ENCODE peak calls at places on chromosomes 1 and 21, in nine cellular contexts. One of them, this sample, is unnamed.

GRCh38 chr1:117167402-117167801 is 43.3 kb downstream of the VTCN1 start:
- DNase-seq in ovary: no peak
- DNase-seq in tibial nerve: no peak
- DNase-seq in body of pancreas: no peak
- DNase-seq in cardiac muscle cell: no peak
- DNase-seq in CD8-positive, alpha-beta T cell: no peak
- DNase-seq in spleen: no peak
- DNase-seq in endothelial cell of umbilical vein: no peak
- DNase-seq in GM23338: no peak
- DNase-seq in this sample: no peak

GRCh38 chr1:56453016-56453721 is 126.2 kb downstream of the PLPP3 start:
- DNase-seq in GM23338: peak; percentile 82
- DNase-seq in cardiac muscle cell: peak; percentile 71
- DNase-seq in endothelial cell of umbilical vein: no peak
- DNase-seq in spleen: no peak
- DNase-seq in CD8-positive, alpha-beta T cell: no peak
- DNase-seq in ovary: no peak
- DNase-seq in tibial nerve: peak; percentile 64
- DNase-seq in body of pancreas: no peak
- DNase-seq in this sample: no peak

GRCh38 chr1:50148142-50148923 is 39.6 kb downstream of the ELAVL4 start:
- DNase-seq in body of pancreas: no peak
- DNase-seq in tibial nerve: no peak
- DNase-seq in cardiac muscle cell: no peak
- DNase-seq in ovary: no peak
- DNase-seq in CD8-positive, alpha-beta T cell: no peak
- DNase-seq in endothelial cell of umbilical vein: no peak
- DNase-seq in GM23338: no peak
- DNase-seq in spleen: no peak
- DNase-seq in this sample: no peak

GRCh38 chr21:32336711-32337110 is 38.1 kb downstream of the MRAP start:
- DNase-seq in CD8-positive, alpha-beta T cell: no peak
- DNase-seq in ovary: no peak
- DNase-seq in GM23338: no peak
- DNase-seq in body of pancreas: no peak
- DNase-seq in cardiac muscle cell: no peak
- DNase-seq in spleen: no peak
- DNase-seq in tibial nerve: no peak
- DNase-seq in endothelial cell of umbilical vein: no peak
- DNase-seq in this sample: no peak

GRCh38 chr21:25639167-25639921 is at the start of gene JAM2:
- DNase-seq in cardiac muscle cell: peak; percentile 57
- DNase-seq in CD8-positive, alpha-beta T cell: peak; percentile 37
- DNase-seq in endothelial cell of umbilical vein: no peak
- DNase-seq in body of pancreas: peak; percentile 16
- DNase-seq in tibial nerve: peak; percentile 39
- DNase-seq in spleen: peak; percentile 86
- DNase-seq in ovary: peak; percentile 64
- DNase-seq in GM23338: peak; percentile 75
- DNase-seq in this sample: peak; percentile 57

GRCh38 chr1:43348343-43348808 is 10.4 kb upstream of the CDC20 start:
- DNase-seq in tibial nerve: no peak
- DNase-seq in GM23338: no peak
- DNase-seq in ovary: no peak
- DNase-seq in body of pancreas: no peak
- DNase-seq in CD8-positive, alpha-beta T cell: no peak
- DNase-seq in endothelial cell of umbilical vein: no peak
- DNase-seq in cardiac muscle cell: no peak
- DNase-seq in spleen: no peak
- DNase-seq in this sample: no peak

GRCh38 chr1:161810780-161811179 is 44.7 kb downstream of the ATF6 start:
- DNase-seq in CD8-positive, alpha-beta T cell: no peak
- DNase-seq in body of pancreas: no peak
- DNase-seq in spleen: no peak
- DNase-seq in endothelial cell of umbilical vein: no peak
- DNase-seq in ovary: no peak
- DNase-seq in GM23338: no peak
- DNase-seq in tibial nerve: no peak
- DNase-seq in cardiac muscle cell: no peak
- DNase-seq in this sample: no peak

GRCh38 chr21:39377444-39378050 is 28.7 kb upstream of the HMGN1 start:
- DNase-seq in tibial nerve: no peak
- DNase-seq in cardiac muscle cell: no peak
- DNase-seq in GM23338: peak; percentile 31
- DNase-seq in ovary: no peak
- DNase-seq in endothelial cell of umbilical vein: peak; percentile 49
- DNase-seq in spleen: no peak
- DNase-seq in body of pancreas: no peak
- DNase-seq in CD8-positive, alpha-beta T cell: no peak
- DNase-seq in this sample: no peak

GRCh38 chr1:29579821-29580425 is 343.6 kb downstream of the PTPRU start:
- DNase-seq in tibial nerve: no peak
- DNase-seq in endothelial cell of umbilical vein: no peak
- DNase-seq in body of pancreas: no peak
- DNase-seq in spleen: no peak
- DNase-seq in cardiac muscle cell: no peak
- DNase-seq in GM23338: no peak
- DNase-seq in CD8-positive, alpha-beta T cell: no peak
- DNase-seq in ovary: no peak
- DNase-seq in this sample: no peak

GRCh38 chr1:228647523-228648444 is 87.5 kb upstream of the RHOU start:
- DNase-seq in ovary: peak; percentile 70
- DNase-seq in body of pancreas: peak; percentile 36
- DNase-seq in GM23338: peak; percentile 77
- DNase-seq in cardiac muscle cell: peak; percentile 65
- DNase-seq in endothelial cell of umbilical vein: no peak
- DNase-seq in spleen: peak; percentile 75
- DNase-seq in CD8-positive, alpha-beta T cell: peak; percentile 16
- DNase-seq in tibial nerve: peak; percentile 21
- DNase-seq in this sample: peak; percentile 54

GRCh38 chr1:34645109-34645688 is 109.6 kb upstream of the GJB5 start:
- DNase-seq in CD8-positive, alpha-beta T cell: no peak
- DNase-seq in tibial nerve: no peak
- DNase-seq in cardiac muscle cell: no peak
- DNase-seq in body of pancreas: no peak
- DNase-seq in spleen: no peak
- DNase-seq in ovary: no peak
- DNase-seq in GM23338: no peak
- DNase-seq in endothelial cell of umbilical vein: no peak
- DNase-seq in this sample: no peak

GRCh38 chr1:184753608-184754478 is 815 bp downstream of the EDEM3 start:
- DNase-seq in CD8-positive, alpha-beta T cell: peak; percentile 47
- DNase-seq in cardiac muscle cell: peak; percentile 77
- DNase-seq in endothelial cell of umbilical vein: peak; percentile 81
- DNase-seq in spleen: peak; percentile 94
- DNase-seq in ovary: no peak
- DNase-seq in tibial nerve: peak; percentile 8
- DNase-seq in GM23338: peak; percentile 65
- DNase-seq in body of pancreas: peak; percentile 57
- DNase-seq in this sample: peak; percentile 33

GRCh38 chr1:109388884-109389637 is 8.7 kb downstream of the SORT1 start:
- DNase-seq in cardiac muscle cell: no peak
- DNase-seq in CD8-positive, alpha-beta T cell: no peak
- DNase-seq in tibial nerve: no peak
- DNase-seq in GM23338: no peak
- DNase-seq in body of pancreas: no peak
- DNase-seq in ovary: no peak
- DNase-seq in spleen: no peak
- DNase-seq in endothelial cell of umbilical vein: no peak
- DNase-seq in this sample: no peak

GRCh38 chr1:229003233-229004031 is 267.5 kb upstream of the RAB4A start:
- DNase-seq in spleen: no peak
- DNase-seq in tibial nerve: no peak
- DNase-seq in endothelial cell of umbilical vein: no peak
- DNase-seq in ovary: no peak
- DNase-seq in CD8-positive, alpha-beta T cell: no peak
- DNase-seq in cardiac muscle cell: no peak
- DNase-seq in GM23338: peak; percentile 12
- DNase-seq in body of pancreas: no peak
- DNase-seq in this sample: no peak

GRCh38 chr1:192737311-192737710 is 71.5 kb upstream of the RGS2 start:
- DNase-seq in CD8-positive, alpha-beta T cell: no peak
- DNase-seq in endothelial cell of umbilical vein: no peak
- DNase-seq in GM23338: no peak
- DNase-seq in cardiac muscle cell: no peak
- DNase-seq in tibial nerve: no peak
- DNase-seq in spleen: no peak
- DNase-seq in body of pancreas: no peak
- DNase-seq in ovary: no peak
- DNase-seq in this sample: no peak

GRCh38 chr1:192729500-192729899 is 79.3 kb upstream of the RGS2 start:
- DNase-seq in tibial nerve: no peak
- DNase-seq in spleen: no peak
- DNase-seq in endothelial cell of umbilical vein: peak; percentile 11
- DNase-seq in GM23338: no peak
- DNase-seq in body of pancreas: no peak
- DNase-seq in CD8-positive, alpha-beta T cell: no peak
- DNase-seq in ovary: no peak
- DNase-seq in cardiac muscle cell: no peak
- DNase-seq in this sample: no peak

GRCh38 chr1:192730206-192730605 is 78.6 kb upstream of the RGS2 start:
- DNase-seq in endothelial cell of umbilical vein: no peak
- DNase-seq in ovary: no peak
- DNase-seq in tibial nerve: no peak
- DNase-seq in body of pancreas: no peak
- DNase-seq in GM23338: no peak
- DNase-seq in spleen: no peak
- DNase-seq in CD8-positive, alpha-beta T cell: no peak
- DNase-seq in cardiac muscle cell: no peak
- DNase-seq in this sample: no peak

GRCh38 chr1:192735298-192735697 is 73.5 kb upstream of the RGS2 start:
- DNase-seq in ovary: no peak
- DNase-seq in spleen: no peak
- DNase-seq in cardiac muscle cell: no peak
- DNase-seq in body of pancreas: no peak
- DNase-seq in tibial nerve: no peak
- DNase-seq in CD8-positive, alpha-beta T cell: no peak
- DNase-seq in endothelial cell of umbilical vein: no peak
- DNase-seq in GM23338: no peak
- DNase-seq in this sample: no peak

GRCh38 chr1:192732787-192733186 is 76.1 kb upstream of the RGS2 start:
- DNase-seq in GM23338: peak; percentile 55
- DNase-seq in CD8-positive, alpha-beta T cell: no peak
- DNase-seq in spleen: no peak
- DNase-seq in ovary: no peak
- DNase-seq in body of pancreas: no peak
- DNase-seq in tibial nerve: no peak
- DNase-seq in cardiac muscle cell: no peak
- DNase-seq in endothelial cell of umbilical vein: no peak
- DNase-seq in this sample: no peak
- TF ChIP-seq CTCF in GM23338: peak; percentile 54
- TF ChIP-seq CTCF in CD8-positive, alpha-beta T cell: no peak
- TF ChIP-seq CTCF in spleen: no peak
- TF ChIP-seq CTCF in ovary: no peak
- TF ChIP-seq CTCF in body of pancreas: no peak
- TF ChIP-seq CTCF in tibial nerve: no peak
- TF ChIP-seq CTCF in cardiac muscle cell: no peak
- TF ChIP-seq CTCF in endothelial cell of umbilical vein: peak; percentile 4
- TF ChIP-seq CTCF in this sample: no peak

GRCh38 chr1:7752512-7753417 is 18.3 kb upstream of the VAMP3 start:
- DNase-seq in ovary: peak; percentile 75
- DNase-seq in body of pancreas: peak; percentile 71
- DNase-seq in cardiac muscle cell: peak; percentile 77
- DNase-seq in GM23338: peak; percentile 90
- DNase-seq in tibial nerve: peak; percentile 94
- DNase-seq in CD8-positive, alpha-beta T cell: peak; percentile 54
- DNase-seq in endothelial cell of umbilical vein: peak; percentile 72
- DNase-seq in spleen: no peak
- DNase-seq in this sample: peak; percentile 40
- H3K27ac ChIP-seq in ovary: no peak overlapping the region
- H3K27ac ChIP-seq in body of pancreas: no peak overlapping the region
- H3K27ac ChIP-seq in cardiac muscle cell: no peak overlapping the region
- H3K27ac ChIP-seq in GM23338: no peak overlapping the region
- H3K27ac ChIP-seq in tibial nerve: no peak overlapping the region
- H3K27ac ChIP-seq in CD8-positive, alpha-beta T cell: no peak overlapping the region
- H3K27ac ChIP-seq in endothelial cell of umbilical vein: no peak overlapping the region
- H3K27ac ChIP-seq in spleen: no peak overlapping the region
- H3K27ac ChIP-seq in this sample: no peak overlapping the region

GRCh38 chr1:47761201-47761930 is 235.8 kb downstream of the TRABD2B start:
- DNase-seq in endothelial cell of umbilical vein: no peak
- DNase-seq in GM23338: no peak
- DNase-seq in cardiac muscle cell: no peak
- DNase-seq in spleen: peak; percentile 41
- DNase-seq in tibial nerve: no peak
- DNase-seq in ovary: no peak
- DNase-seq in CD8-positive, alpha-beta T cell: no peak
- DNase-seq in body of pancreas: no peak
- DNase-seq in this sample: no peak

GRCh38 chr1:47759581-47760247 is 237.5 kb downstream of the TRABD2B start:
- DNase-seq in GM23338: peak; percentile 21
- DNase-seq in ovary: no peak
- DNase-seq in CD8-positive, alpha-beta T cell: no peak
- DNase-seq in tibial nerve: no peak
- DNase-seq in body of pancreas: no peak
- DNase-seq in spleen: peak; percentile 25
- DNase-seq in cardiac muscle cell: no peak
- DNase-seq in endothelial cell of umbilical vein: no peak
- DNase-seq in this sample: peak; percentile 32

GRCh38 chr1:47761974-47762373 is 235.2 kb downstream of the TRABD2B start:
- DNase-seq in spleen: peak; percentile 29
- DNase-seq in GM23338: no peak
- DNase-seq in cardiac muscle cell: no peak
- DNase-seq in tibial nerve: no peak
- DNase-seq in body of pancreas: no peak
- DNase-seq in ovary: no peak
- DNase-seq in endothelial cell of umbilical vein: no peak
- DNase-seq in CD8-positive, alpha-beta T cell: no peak
- DNase-seq in this sample: no peak

GRCh38 chr1:47758341-47759237 is 238.6 kb downstream of the TRABD2B start:
- DNase-seq in cardiac muscle cell: no peak
- DNase-seq in endothelial cell of umbilical vein: no peak
- DNase-seq in tibial nerve: no peak
- DNase-seq in spleen: peak; percentile 35
- DNase-seq in GM23338: no peak
- DNase-seq in ovary: no peak
- DNase-seq in CD8-positive, alpha-beta T cell: no peak
- DNase-seq in body of pancreas: peak; percentile 9
- DNase-seq in this sample: no peak

DNA sequence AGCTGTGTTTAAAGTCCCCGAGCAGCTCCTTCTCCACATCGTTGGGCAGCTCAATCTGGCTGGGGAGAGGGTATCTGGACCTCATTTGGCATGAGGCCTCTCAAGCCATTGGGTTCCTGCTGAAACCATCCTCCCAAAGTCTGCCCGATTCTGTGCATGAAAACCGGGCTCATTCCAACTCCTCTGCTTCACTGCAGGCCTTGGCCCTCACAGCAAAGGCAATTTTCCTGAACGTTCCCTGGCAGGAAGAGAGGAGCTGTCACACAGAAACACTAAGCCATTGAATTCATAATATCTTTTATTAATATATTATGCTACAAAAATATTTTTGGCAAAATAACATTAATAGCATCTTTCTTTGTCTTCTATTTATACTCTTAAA is 236.9 kb downstream of the TRABD2B start:
- DNase-seq in GM23338: no peak
- DNase-seq in ovary: no peak
- DNase-seq in body of pancreas: no peak
- DNase-seq in tibial nerve: no peak
- DNase-seq in CD8-positive, alpha-beta T cell: no peak
- DNase-seq in spleen: no peak
- DNase-seq in endothelial cell of umbilical vein: no peak
- DNase-seq in cardiac muscle cell: no peak
- DNase-seq in this sample: peak; percentile 29
- H3K4me1 ChIP-seq in GM23338: no peaks in the 10 kb centered on the region
- H3K4me1 ChIP-seq in ovary: no peaks in the 10 kb centered on the region
- H3K4me1 ChIP-seq in body of pancreas: no peaks in the 10 kb centered on the region
- H3K4me1 ChIP-seq in tibial nerve: no peaks in the 10 kb centered on the region
- H3K4me1 ChIP-seq in CD8-positive, alpha-beta T cell: no peaks in the 10 kb centered on the region
- H3K4me1 ChIP-seq in spleen: peaks cover 6% of the 10 kb centered on the region
- H3K4me1 ChIP-seq in endothelial cell of umbilical vein: no peaks in the 10 kb centered on the region
- H3K4me1 ChIP-seq in cardiac muscle cell: no peaks in the 10 kb centered on the region
- H3K4me1 ChIP-seq in this sample: no peaks in the 10 kb centered on the region

GRCh38 chr1:90434460-90434859 is 282.6 kb downstream of the BARHL2 start:
- DNase-seq in tibial nerve: no peak
- DNase-seq in GM23338: peak; percentile 49
- DNase-seq in ovary: no peak
- DNase-seq in body of pancreas: no peak
- DNase-seq in endothelial cell of umbilical vein: peak; percentile 2
- DNase-seq in spleen: no peak
- DNase-seq in CD8-positive, alpha-beta T cell: no peak
- DNase-seq in cardiac muscle cell: peak; percentile 36
- DNase-seq in this sample: no peak
- TF ChIP-seq CTCF in tibial nerve: no peak
- TF ChIP-seq CTCF in GM23338: peak; percentile 54
- TF ChIP-seq CTCF in ovary: no peak
- TF ChIP-seq CTCF in body of pancreas: no peak
- TF ChIP-seq CTCF in endothelial cell of umbilical vein: no peak
- TF ChIP-seq CTCF in spleen: no peak
- TF ChIP-seq CTCF in CD8-positive, alpha-beta T cell: no peak
- TF ChIP-seq CTCF in cardiac muscle cell: peak; percentile 20
- TF ChIP-seq CTCF in this sample: no peak

This sample was measured in Peyer's patch.